ENCODE peak calls at places on chromosomes 11 and 22, in nine cellular contexts. U is endodermal cell; G is adrenal gland; M is body of pancreas; V is colonic mucosa; B is tibial nerve; E is BJ; R is CD4-positive, alpha-beta memory T cell; H is fibroblast of mammary gland. O is an unnamed sample.
A peak's percentile ranks its signal among the peaks of the same experiment; 100 is the strongest.

GRCh38 chr22:41925783-41926460 is 684 bp downstream of the TNFRSF13C start:
- DNase-seq in V (peak; percentile 82), H (peak; percentile 32), M (peak; percentile 74), U (peak; percentile 95), B (no peak), R (peak; percentile 82), E (no peak), G (peak; percentile 85), O (no peak)

GRCh38 chr11:26331911-26332571 is at the start of gene ANO3:
- DNase-seq in G (peak; percentile 51), R (no peak), B (no peak), H (peak; percentile 79), E (peak; percentile 7), M (peak; percentile 79), V (peak; percentile 31), U (peak; percentile 97), O (no peak)

GRCh38 chr11:72723508-72723907 is 28.7 kb downstream of the ARAP1 start:
- DNase-seq in R (no peak), B (no peak), M (peak; percentile 52), V (no peak), U (no peak), G (no peak), H (peak; percentile 19), E (no peak), O (no peak)

GRCh38 chr11:48384670-48385069 is 18.4 kb upstream of the OR4C5 start:
- DNase-seq in M (no peak), H (no peak), G (no peak), U (peak; percentile 69), B (no peak), V (no peak), R (no peak), E (no peak), O (no peak)

GRCh38 chr11:71086687-71087258 is 165.6 kb downstream of the SHANK2 start:
- DNase-seq in M (peak; percentile 32), R (no peak), U (peak; percentile 90), H (peak; percentile 23), V (peak; percentile 33), E (no peak), B (no peak), G (peak; percentile 41), O (no peak)

GRCh38 chr11:68342459-68343158 is 30.2 kb downstream of the LRP5 start:
- DNase-seq in E (no peak), H (no peak), M (peak; percentile 70), R (no peak), B (no peak), U (peak; percentile 92), G (no peak), V (no peak), O (no peak)

GRCh38 chr11:12088047-12088481 is 22.3 kb upstream of the MICAL2 start:
- DNase-seq in E (no peak), R (peak; percentile 5), B (no peak), M (peak; percentile 45), U (no peak), G (no peak), H (peak; percentile 82), V (peak; percentile 82), O (peak; percentile 83)

GRCh38 chr11:66326261-66327111 is 9.6 kb upstream of the CD248 start:
- DNase-seq in H (peak; percentile 59), R (no peak), V (no peak), M (no peak), G (no peak), U (no peak), B (peak; percentile 31), E (no peak), O (no peak)

GRCh38 chr11:10305262-10305963 is 540 bp downstream of the ADM start:
- DNase-seq in E (no peak), B (no peak), V (peak; percentile 60), M (peak; percentile 39), U (peak; percentile 76), G (peak; percentile 44), H (no peak), R (peak; percentile 37), O (no peak)

GRCh38 chr22:30909306-30909705 is 59.3 kb downstream of the MORC2 start:
- DNase-seq in R (no peak), M (no peak), E (no peak), B (no peak), H (no peak), G (no peak), V (no peak), U (no peak), O (no peak)

GRCh38 chr11:125166903-125167291 is 2.3 kb downstream of the PKNOX2 start:
- DNase-seq in R (no peak), M (no peak), B (no peak), U (no peak), H (no peak), G (no peak), V (no peak), E (no peak), O (no peak)

GRCh38 chr22:41762980-41763779 is 37.3 kb upstream of the CCDC134 start:
- DNase-seq in U (peak; percentile 96), G (peak; percentile 28), R (peak; percentile 9), H (no peak), M (no peak), E (no peak), V (peak; percentile 31), B (no peak), O (no peak)

GRCh38 chr11:62201376-62201775 is 7.1 kb upstream of the SCGB2A1 start:
- DNase-seq in G (no peak), R (no peak), E (no peak), H (no peak), U (no peak), V (no peak), B (no peak), M (no peak), O (no peak)

GRCh38 chr11:35747638-35748037 is 85.1 kb downstream of the TRIM44 start:
- DNase-seq in G (no peak), V (no peak), M (peak; percentile 55), B (no peak), R (no peak), H (no peak), U (no peak), E (no peak), O (no peak)

GRCh38 chr11:119789766-119790407 is 60.9 kb upstream of the NECTIN1 start:
- DNase-seq in R (no peak), V (no peak), M (no peak), H (no peak), U (no peak), B (no peak), E (no peak), G (no peak), O (no peak)

GRCh38 chr11:1847941-1848639 is 4.8 kb upstream of the LSP1 start:
- DNase-seq in G (no peak), U (no peak), V (no peak), H (no peak), B (no peak), E (no peak), M (no peak), R (no peak), O (no peak)

GRCh38 chr22:38218661-38219331 is 17.0 kb downstream of the MAFF start:
- DNase-seq in U (peak; percentile 91), G (peak; percentile 92), V (peak; percentile 85), M (peak; percentile 92), H (peak; percentile 89), B (peak; percentile 69), E (peak; percentile 78), R (peak; percentile 50), O (peak; percentile 87)

DNA sequence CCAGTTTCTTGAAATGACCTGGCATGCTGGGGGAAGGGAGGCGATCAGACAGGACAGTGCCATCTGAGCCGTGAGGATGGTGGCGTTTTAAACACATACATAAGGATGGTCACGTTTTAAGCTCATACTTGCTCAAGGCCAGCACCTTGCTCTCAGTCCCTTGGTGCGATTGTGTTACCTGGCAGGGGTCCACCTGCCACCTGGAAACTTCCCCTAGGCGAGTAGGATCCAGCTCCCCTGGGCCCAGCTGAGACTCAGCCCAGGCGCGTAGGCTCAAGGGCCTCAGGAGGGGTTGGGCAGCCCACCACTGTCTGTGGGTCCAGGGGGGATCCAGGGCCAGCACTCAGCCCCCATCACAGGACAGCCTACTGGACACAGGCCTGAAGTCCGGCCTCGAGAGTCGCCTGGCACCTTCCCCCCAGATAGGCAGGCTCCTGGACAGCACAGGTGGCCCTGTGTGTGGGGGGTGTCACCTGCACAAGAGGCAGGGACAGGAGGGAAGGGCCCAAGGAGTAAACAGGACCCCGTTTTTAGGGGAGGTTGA is 185.8 kb downstream of the BRD1 start:
- DNase-seq in R (no peak), E (no peak), V (no peak), G (no peak), B (no peak), U (no peak), H (no peak), M (peak; percentile 83), O (no peak)
- H3K4me3 ChIP-seq in R (no peak overlapping the region), E (no peak overlapping the region), V (no peak overlapping the region), G (no peak overlapping the region), B (no peak overlapping the region), U (no peak overlapping the region), H (no peak overlapping the region), M (no peak overlapping the region), O (no peak overlapping the region)

GRCh38 chr11:129743029-129743846 is 72.4 kb upstream of the TMEM45B start:
- DNase-seq in E (no peak), M (no peak), R (no peak), H (no peak), U (peak; percentile 51), V (no peak), G (no peak), B (no peak), O (peak; percentile 50)
- H3K4me3 ChIP-seq in E (no peak overlapping the region), M (no peak overlapping the region), R (no peak overlapping the region), H (no peak overlapping the region), U (no peak overlapping the region), V (no peak overlapping the region), G (no peak overlapping the region), B (no peak overlapping the region), O (peak overlapping the region; percentile 22)

DNA sequence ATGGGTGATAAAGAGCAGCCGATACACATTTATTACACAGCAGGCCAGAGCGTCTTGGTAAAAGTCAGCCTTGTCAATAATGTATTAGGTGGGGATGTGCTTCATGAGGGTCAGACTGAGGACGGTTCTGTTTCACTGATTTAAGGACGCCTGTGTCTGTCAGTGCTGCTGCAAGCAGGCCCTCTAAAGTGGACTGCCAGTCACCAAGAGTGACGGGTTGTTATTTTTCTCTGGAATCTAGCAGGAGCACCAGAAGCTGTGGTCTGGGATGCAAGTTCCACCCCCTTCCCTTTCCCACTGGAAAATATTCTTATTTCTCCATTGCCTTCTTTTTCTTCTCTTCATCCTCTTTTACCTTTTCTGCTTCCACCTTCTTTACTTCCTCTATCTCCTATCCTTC is 191.2 kb upstream of the NCAM1 start:
- DNase-seq in R (no peak), G (no peak), U (no peak), H (no peak), B (no peak), V (no peak), M (no peak), E (no peak), O (no peak)
- H3K4me3 ChIP-seq in R (no peak overlapping the region), G (no peak overlapping the region), U (no peak overlapping the region), H (no peak overlapping the region), B (no peak overlapping the region), V (no peak overlapping the region), M (no peak overlapping the region), E (no peak overlapping the region), O (no peak overlapping the region)

GRCh38 chr11:117202386-117203068 is 3.4 kb downstream of the TAGLN start:
- DNase-seq in G (no peak), R (no peak), M (no peak), E (no peak), H (no peak), B (no peak), V (no peak), U (no peak), O (no peak)
- H3K4me3 ChIP-seq in G (no peak overlapping the region), R (no peak overlapping the region), M (no peak overlapping the region), E (peak overlapping the region; percentile 63), H (no peak overlapping the region), B (peak overlapping the region; percentile 60), V (peak overlapping the region; percentile 33), U (peak overlapping the region; percentile 88), O (peak overlapping the region; percentile 58)